ENCODE peak calls at places on chromosomes 1 and 21, in six cellular contexts. I, X, N, B, F and L are unnamed samples.

GRCh38 chr1:169201084-169201619 is 94.7 kb downstream of the ATP1B1 start:
- DNase-seq in I (no peak), X (no peak), N (peak; percentile 17), B (no peak), F (no peak), L (no peak)

GRCh38 chr1:23376890-23377811 is 7.5 kb upstream of the ZNF436 start:
- DNase-seq in I (no peak), X (no peak), N (no peak), B (no peak), F (no peak), L (peak; percentile 21)

GRCh38 chr1:159940006-159940620 is 5.3 kb downstream of the IGSF9 start:
- DNase-seq in I (no peak), X (no peak), N (no peak), B (no peak), F (no peak), L (no peak)

GRCh38 chr1:228236744-228237143 is 28.9 kb downstream of the OBSCN start:
- DNase-seq in I (no peak), X (no peak), N (no peak), B (peak; percentile 38), F (no peak), L (peak; percentile 43)

GRCh38 chr1:23568608-23569383 is 9.5 kb upstream of the ID3 start:
- DNase-seq in I (no peak), X (no peak), N (no peak), B (no peak), F (no peak), L (no peak)

GRCh38 chr21:15276243-15276642 is 211.4 kb upstream of the NRIP1 start:
- DNase-seq in I (no peak), X (no peak), N (no peak), B (no peak), F (no peak), L (no peak)

GRCh38 chr1:216944864-216945505 is 221.8 kb upstream of the ESRRG start:
- DNase-seq in I (no peak), X (no peak), N (no peak), B (no peak), F (no peak), L (no peak)

GRCh38 chr1:163170975-163171676 is 31.6 kb downstream of the RGS5 start:
- DNase-seq in I (no peak), X (no peak), N (no peak), B (no peak), F (no peak), L (peak; percentile 4)

GRCh38 chr21:28801906-28802305 is 190.8 kb downstream of the LTN1 start:
- DNase-seq in I (no peak), X (no peak), N (no peak), B (no peak), F (no peak), L (no peak)

GRCh38 chr1:30664103-30664755 is 59.2 kb downstream of the MATN1 start:
- DNase-seq in I (peak; percentile 31), X (peak; percentile 30), N (no peak), B (no peak), F (no peak), L (no peak)

GRCh38 chr1:205360166-205360565 is 3.4 kb upstream of the KLHDC8A start:
- DNase-seq in I (no peak), X (peak; percentile 48), N (no peak), B (no peak), F (no peak), L (no peak)